ENCODE peak calls at places on chromosomes 4 and X, in seven cellular contexts. X is RPMI8226; P is Calu3; U is NCI-H2029 treated with DMSO at 0.1 percent for 48 hours; F is stimulated activated CD8-positive, alpha-beta memory T cell treated with anti-CD3 and anti-CD28 coated beads, Interleukin-2, amount 100 ng/mL, for 48 hours; Q is stimulated activated CD4-positive, alpha-beta T cell treated with anti-CD3 and anti-CD28 coated beads, Interleukin-2, amount 100 ng/mL, for 48 hours; N is LoVo. B is an unnamed sample.

GRCh38 chrX:43882294-43882681 is at the start of gene MAOB:
- DNase-seq in N (no peak), U (no peak), F (peak; percentile 4), P (peak; percentile 63), X (no peak), Q (peak; percentile 1), B (peak; percentile 61)

GRCh38 chrX:150152036-150152435 is 211.1 kb upstream of the MAMLD1 start:
- DNase-seq in X (no peak), U (no peak), P (no peak), F (no peak), Q (no peak), N (no peak), B (no peak)

GRCh38 chr4:151025759-151026158 is 10.7 kb upstream of the LRBA start:
- DNase-seq in F (no peak), P (no peak), U (peak; percentile 30), X (no peak), N (no peak), Q (no peak), B (no peak)

GRCh38 chrX:17032351-17032750 is 85.9 kb downstream of the REPS2 start:
- DNase-seq in Q (no peak), F (no peak), X (no peak), N (peak; percentile 22), U (no peak), P (peak; percentile 51), B (no peak)

GRCh38 chr4:164136181-164136616 is 617.7 kb upstream of the SMIM31 start:
- DNase-seq in N (peak; percentile 41), Q (no peak), F (no peak), U (no peak), P (peak; percentile 12), X (peak; percentile 15), B (no peak)

GRCh38 chrX:39582091-39582490 is 515.7 kb downstream of the BCOR start:
- DNase-seq in F (no peak), Q (no peak), U (peak; percentile 2), N (peak; percentile 12), X (no peak), P (peak; percentile 64), B (no peak)

GRCh38 chr4:4216668-4217067 is 10.1 kb downstream of the OTOP1 start:
- DNase-seq in X (no peak), Q (no peak), N (no peak), P (no peak), U (no peak), F (no peak), B (no peak)

GRCh38 chr4:40395166-40395900 is 60.2 kb downstream of the CHRNA9 start:
- DNase-seq in X (peak; percentile 2), U (peak; percentile 71), Q (no peak), N (no peak), P (no peak), F (no peak), B (no peak)

GRCh38 chr4:165384608-165385007 is 5.8 kb downstream of the CPE start:
- DNase-seq in N (no peak), X (no peak), Q (no peak), F (no peak), P (no peak), U (no peak), B (no peak)

GRCh38 chrX:110000854-110001701 is 1.8 kb upstream of the TMEM164 start:
- DNase-seq in P (no peak), X (no peak), F (no peak), U (no peak), Q (no peak), N (no peak), B (no peak)

GRCh38 chr4:165605811-165606210 is 227.0 kb downstream of the CPE start:
- DNase-seq in U (no peak), N (no peak), X (no peak), F (no peak), Q (no peak), P (no peak), B (no peak)

GRCh38 chrX:51876441-51876840 is 17.0 kb upstream of the MAGED1 start:
- DNase-seq in P (no peak), N (no peak), F (no peak), X (no peak), U (no peak), Q (no peak), B (no peak)